ENCODE peak calls at places on chromosomes 2 and 18, in four cellular contexts. T is colonic mucosa, L is OCI-LY7, B is HFF-Myc. O is an unnamed sample.

GRCh38 chr2:217521820-217522219 is 481.0 kb downstream of the TNS1 start:
- DNase-seq in T (no peak), L (no peak), B (no peak), O (no peak)

GRCh38 chr2:190789074-190790004 is 91.3 kb upstream of the GLS start:
- DNase-seq in T (no peak), L (no peak), B (no peak), O (no peak)

GRCh38 chr2:51120754-51121280 is 88.9 kb upstream of the NRXN1 start:
- DNase-seq in T (no peak), L (no peak), B (no peak), O (no peak)

GRCh38 chr2:102783506-102784189 is 21.8 kb downstream of the TMEM182 start:
- DNase-seq in T (no peak), L (no peak), B (no peak), O (no peak)

GRCh38 chr18:55651236-55651635 is 63.2 kb upstream of the TCF4 start:
- DNase-seq in T (no peak), L (no peak), B (no peak), O (no peak)

GRCh38 chr2:127048618-127048935 is 58.4 kb downstream of the BIN1 start:
- DNase-seq in T (no peak), L (no peak), B (no peak), O (peak; percentile 13)

GRCh38 chr2:234258562-234259141 is 208.2 kb downstream of the SPP2 start:
- DNase-seq in T (no peak), L (no peak), B (no peak), O (no peak)

GRCh38 chr18:72675394-72675793 is 131.3 kb upstream of the CBLN2 start:
- DNase-seq in T (no peak), L (no peak), B (no peak), O (no peak)

GRCh38 chr2:79235135-79235534 is 75.6 kb upstream of the REG3A start:
- DNase-seq in T (no peak), L (peak; percentile 4), B (no peak), O (no peak)

GRCh38 chr2:107337209-107337898 is 451.4 kb upstream of the ST6GAL2 start:
- DNase-seq in T (no peak), L (no peak), B (no peak), O (no peak)

GRCh38 chr18:59127047-59127446 is 12.6 kb upstream of the SEC11C start:
- DNase-seq in T (no peak), L (no peak), B (no peak), O (no peak)

GRCh38 chr18:2994603-2995432 is 18.1 kb downstream of the LPIN2 start:
- DNase-seq in T (no peak), L (peak; percentile 69), B (no peak), O (peak; percentile 61)

GRCh38 chr18:62828852-62829251 is 113.5 kb downstream of the PHLPP1 start:
- DNase-seq in T (no peak), L (no peak), B (no peak), O (no peak)

GRCh38 chr2:147173186-147173575 is 671.6 kb upstream of the ACVR2A start:
- DNase-seq in T (no peak), L (no peak), B (no peak), O (no peak)

GRCh38 chr2:198408171-198408570 is 603.8 kb downstream of the PLCL1 start:
- DNase-seq in T (no peak), L (no peak), B (no peak), O (no peak)

GRCh38 chr2:121200419-121201315 is 84.3 kb downstream of the TFCP2L1 start:
- DNase-seq in T (no peak), L (no peak), B (no peak), O (no peak)

GRCh38 chr2:226443112-226443511 is 356.5 kb downstream of the IRS1 start:
- DNase-seq in T (no peak), L (no peak), B (no peak), O (no peak)

GRCh38 chr2:237118731-237119130 is 33.0 kb downstream of the COPS8 start:
- DNase-seq in T (no peak), L (no peak), B (no peak), O (no peak)

GRCh38 chr2:54871457-54872103 is 148.1 kb downstream of the EML6 start:
- DNase-seq in T (no peak), L (no peak), B (no peak), O (no peak)

GRCh38 chr18:77013777-77014525 is 118.6 kb downstream of the MBP start:
- DNase-seq in T (no peak), L (no peak), B (no peak), O (no peak)

GRCh38 chr2:72090271-72090720 is 57.4 kb downstream of the CYP26B1 start:
- DNase-seq in T (no peak), L (no peak), B (no peak), O (no peak)

GRCh38 chr2:110865188-110865587 is 132.8 kb downstream of the ACOXL start:
- DNase-seq in T (no peak), L (no peak), B (no peak), O (no peak)

GRCh38 chr2:234670804-234671203 is 173.9 kb upstream of the ARL4C start:
- DNase-seq in T (no peak), L (no peak), B (no peak), O (no peak)

GRCh38 chr2:38750011-38750792 is 959 bp downstream of the SRSF7 start:
- DNase-seq in T (peak; percentile 68), L (peak; percentile 66), B (no peak), O (peak; percentile 40)

GRCh38 chr18:79395761-79396404 is at the start of gene NFATC1:
- DNase-seq in T (peak; percentile 46), L (peak; percentile 61), B (no peak), O (peak; percentile 59)

GRCh38 chr2:121529439-121530209 is 1.1 kb upstream of the RNU4ATAC start:
- DNase-seq in T (peak; percentile 66), L (no peak), B (peak; percentile 4), O (no peak)

GRCh38 chr2:19362652-19363473 is 4.4 kb upstream of the OSR1 start:
- DNase-seq in T (peak; percentile 88), L (peak; percentile 67), B (peak; percentile 67), O (no peak)

GRCh38 chr18:77478619-77479018 is 229.0 kb downstream of the GALR1 start:
- DNase-seq in T (peak; percentile 29), L (no peak), B (no peak), O (no peak)

GRCh38 chr2:44351676-44352075 is 9.6 kb downstream of the PREPL start:
- DNase-seq in T (no peak), L (no peak), B (no peak), O (no peak)

GRCh38 chr18:37564796-37565137 is 831 bp downstream of the CELF4 start:
- DNase-seq in T (peak; percentile 33), L (no peak), B (peak; percentile 5), O (no peak)

GRCh38 chr2:110116033-110116710 is 550 bp upstream of the MALL start:
- DNase-seq in T (peak; percentile 63), L (no peak), B (peak; percentile 35), O (no peak)

GRCh38 chr2:14577843-14578242 is 54.7 kb upstream of the LRATD1 start:
- DNase-seq in T (no peak), L (no peak), B (no peak), O (no peak)

GRCh38 chr18:21855432-21855831 is 114.8 kb downstream of the MIB1 start:
- DNase-seq in T (no peak), L (no peak), B (no peak), O (no peak)

GRCh38 chr18:21853020-21853419 is 112.4 kb downstream of the MIB1 start:
- DNase-seq in T (no peak), L (peak; percentile 68), B (no peak), O (no peak)

GRCh38 chr18:21853972-21854563 is 113.5 kb downstream of the MIB1 start:
- DNase-seq in T (no peak), L (peak; percentile 18), B (no peak), O (no peak)

GRCh38 chr18:21851327-21851961 is 110.9 kb downstream of the MIB1 start:
- DNase-seq in T (no peak), L (peak; percentile 32), B (no peak), O (no peak)
- TF ChIP-seq CTCF in T (peak; percentile 13), L (peak; percentile 77), B (no peak), O (no peak)

GRCh38 chr2:32450851-32451250 is 94.0 kb downstream of the BIRC6 start:
- DNase-seq in T (no peak), L (no peak), B (no peak), O (no peak)

GRCh38 chr2:32442020-32442467 is 85.2 kb downstream of the BIRC6 start:
- DNase-seq in T (no peak), L (no peak), B (no peak), O (no peak)

GRCh38 chr2:32446362-32446761 is 89.5 kb downstream of the BIRC6 start:
- DNase-seq in T (no peak), L (no peak), B (no peak), O (no peak)
- TF ChIP-seq CTCF in T (no peak), L (no peak), B (no peak), O (no peak)

GRCh38 chr2:12440731-12441130 is 276.0 kb upstream of the TRIB2 start:
- DNase-seq in T (no peak), L (no peak), B (no peak), O (no peak)
- TF ChIP-seq CTCF in T (no peak), L (no peak), B (no peak), O (no peak)

GRCh38 chr2:222057249-222058073 is 241.3 kb downstream of the PAX3 start:
- DNase-seq in T (no peak), L (peak; percentile 21), B (no peak), O (no peak)
- TF ChIP-seq CTCF in T (peak; percentile 49), L (peak; percentile 85), B (peak; percentile 35), O (peak; percentile 58)

GRCh38 chr2:40209728-40210127 is 242.2 kb downstream of the SLC8A1 start:
- DNase-seq in T (no peak), L (no peak), B (no peak), O (no peak)

GRCh38 chr2:40210968-40211353 is 240.9 kb downstream of the SLC8A1 start:
- DNase-seq in T (no peak), L (no peak), B (no peak), O (no peak)

GRCh38 chr2:40210344-40210967 is 241.4 kb downstream of the SLC8A1 start:
- DNase-seq in T (no peak), L (no peak), B (no peak), O (no peak)

GRCh38 chr2:40213616-40214015 is 238.3 kb downstream of the SLC8A1 start:
- DNase-seq in T (no peak), L (no peak), B (no peak), O (no peak)

DNA sequence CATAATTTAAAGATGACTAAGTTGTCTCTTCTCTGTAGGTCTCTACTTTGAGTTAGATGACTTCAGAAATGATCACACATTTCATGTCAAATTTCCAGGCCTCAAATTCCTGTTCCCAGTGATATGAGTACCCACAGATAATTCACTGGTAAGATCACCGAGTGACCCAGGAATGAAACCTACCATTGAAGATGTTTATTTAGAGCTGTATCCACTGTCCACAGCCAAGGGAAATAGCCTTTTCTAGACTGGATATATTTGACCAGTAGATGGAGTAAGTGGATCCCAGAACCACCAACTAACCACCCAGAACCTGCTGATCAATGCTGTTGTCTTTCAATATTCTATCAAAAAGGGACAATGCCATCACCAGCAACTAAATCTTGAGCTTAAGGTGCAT is 238.8 kb downstream of the SLC8A1 start:
- DNase-seq in T (no peak), L (no peak), B (no peak), O (no peak)
- TF ChIP-seq CTCF in T (peak; percentile 27), L (peak; percentile 72), B (peak; percentile 33), O (no peak)

O was measured in natural killer cell.